ENCODE peak calls at places on chromosomes 16 and 17, in six cellular contexts. U is cardiac muscle cell; P is CD8-positive, alpha-beta T cell; B is sigmoid colon; C is astrocyte; H is breast epithelium. V is an unnamed sample.

GRCh38 chr17:57880086-57880456 is 30.2 kb upstream of the MRPS23 start:
- DNase-seq in B (no peak), U (no peak), H (no peak), P (no peak), C (no peak), V (no peak)

GRCh38 chr16:67207857-67208524 is 9.1 kb downstream of the ELMO3 start:
- DNase-seq in P (no peak), U (no peak), B (no peak), C (no peak), H (no peak), V (peak; percentile 86)

GRCh38 chr16:20409398-20410152 is at the start of gene ACSM5:
- DNase-seq in B (peak; percentile 86), P (no peak), U (peak; percentile 15), C (no peak), H (peak; percentile 39), V (no peak)

GRCh38 chr17:83196088-83196765 is 116.8 kb downstream of the METRNL start:
- DNase-seq in P (no peak), U (no peak), H (peak; percentile 28), B (peak; percentile 71), C (peak; percentile 46), V (no peak)

GRCh38 chr17:58671969-58672368 is 19.9 kb downstream of the TEX14 start:
- DNase-seq in C (no peak), P (no peak), B (no peak), H (no peak), U (no peak), V (no peak)

GRCh38 chr16:79169239-79169638 is 431.3 kb downstream of the MAF start:
- DNase-seq in B (no peak), C (no peak), P (no peak), U (no peak), H (no peak), V (no peak)

GRCh38 chr17:29929006-29929543 is 953 bp downstream of the SSH2 start:
- DNase-seq in P (no peak), C (peak; percentile 20), B (no peak), H (no peak), U (peak; percentile 64), V (peak; percentile 22)

GRCh38 chr17:75344664-75345063 is 55.4 kb upstream of the SLC25A19 start:
- DNase-seq in H (no peak), C (no peak), U (no peak), B (no peak), P (peak; percentile 62), V (no peak)

GRCh38 chr16:77761204-77761603 is 27.2 kb upstream of the VAT1L start:
- DNase-seq in C (no peak), P (no peak), U (peak; percentile 77), B (no peak), H (no peak), V (no peak)

GRCh38 chr16:85644093-85644712 is 31.1 kb downstream of the GSE1 start:
- DNase-seq in P (no peak), H (no peak), B (no peak), C (no peak), U (no peak), V (no peak)

GRCh38 chr16:14497245-14498082 is 132.6 kb downstream of the PARN start:
- DNase-seq in U (no peak), C (no peak), H (no peak), B (no peak), P (no peak), V (no peak)

GRCh38 chr17:12726131-12726530 is 60.4 kb downstream of the MYOCD start:
- DNase-seq in H (no peak), B (no peak), P (no peak), C (no peak), U (no peak), V (no peak)

GRCh38 chr17:32258383-32259121 is 7.1 kb upstream of the RHBDL3 start:
- DNase-seq in P (no peak), H (no peak), C (no peak), U (no peak), B (no peak), V (no peak)

GRCh38 chr17:31787857-31788570 is 71.0 kb downstream of the COPRS start:
- DNase-seq in U (peak; percentile 26), B (peak; percentile 93), C (peak; percentile 86), H (peak; percentile 54), P (no peak), V (peak; percentile 81)

GRCh38 chr17:33922971-33923370 is 332.1 kb upstream of the CCL2 start:
- DNase-seq in B (no peak), H (no peak), C (no peak), P (no peak), U (no peak), V (no peak)

GRCh38 chr16:7615565-7615964 is 282.9 kb downstream of the RBFOX1 start:
- DNase-seq in U (no peak), B (no peak), C (no peak), P (no peak), H (no peak), V (no peak)

GRCh38 chr17:7988750-7989178 is 13.7 kb upstream of the GUCY2D start:
- DNase-seq in P (no peak), C (peak; percentile 67), H (no peak), U (peak; percentile 91), B (peak; percentile 58), V (peak; percentile 50)

GRCh38 chr16:55207679-55208294 is 116.2 kb upstream of the IRX6 start:
- DNase-seq in H (no peak), P (no peak), C (no peak), B (no peak), U (no peak), V (no peak)

GRCh38 chr16:75420987-75421819 is 12.1 kb downstream of the CFDP1 start:
- DNase-seq in C (no peak), B (peak; percentile 84), H (peak; percentile 39), U (peak; percentile 80), P (no peak), V (peak; percentile 58)

GRCh38 chr17:63837480-63837879 is 5.0 kb downstream of the SMARCD2 start:
- DNase-seq in B (no peak), U (no peak), C (no peak), H (no peak), P (no peak), V (no peak)

GRCh38 chr17:41982026-41982989 is 15.7 kb downstream of the CNP start:
- DNase-seq in H (no peak), P (no peak), B (no peak), U (no peak), C (peak; percentile 50), V (no peak)
- H3K36me3 ChIP-seq in H (peaks cover 5% of the 10 kb centered on the region), P (peaks cover 51% of the 10 kb centered on the region), B (peaks cover 62% of the 10 kb centered on the region), U (peaks cover 56% of the 10 kb centered on the region), C (peaks cover 47% of the 10 kb centered on the region), V (peaks cover 58% of the 10 kb centered on the region)

GRCh38 chr17:66698270-66698669 is 136.6 kb upstream of the CACNG5 start:
- DNase-seq in B (no peak), H (no peak), P (no peak), C (no peak), U (no peak), V (no peak)

GRCh38 chr17:66690166-66690565 is 144.8 kb upstream of the CACNG5 start:
- DNase-seq in P (peak; percentile 15), H (no peak), B (no peak), C (no peak), U (no peak), V (no peak)

GRCh38 chr17:66691644-66692500 is 143.0 kb upstream of the CACNG5 start:
- DNase-seq in B (no peak), P (peak; percentile 37), U (no peak), C (no peak), H (no peak), V (peak; percentile 9)

GRCh38 chr17:66689192-66689591 is 145.7 kb upstream of the CACNG5 start:
- DNase-seq in H (no peak), C (no peak), U (no peak), P (no peak), B (no peak), V (no peak)

DNA sequence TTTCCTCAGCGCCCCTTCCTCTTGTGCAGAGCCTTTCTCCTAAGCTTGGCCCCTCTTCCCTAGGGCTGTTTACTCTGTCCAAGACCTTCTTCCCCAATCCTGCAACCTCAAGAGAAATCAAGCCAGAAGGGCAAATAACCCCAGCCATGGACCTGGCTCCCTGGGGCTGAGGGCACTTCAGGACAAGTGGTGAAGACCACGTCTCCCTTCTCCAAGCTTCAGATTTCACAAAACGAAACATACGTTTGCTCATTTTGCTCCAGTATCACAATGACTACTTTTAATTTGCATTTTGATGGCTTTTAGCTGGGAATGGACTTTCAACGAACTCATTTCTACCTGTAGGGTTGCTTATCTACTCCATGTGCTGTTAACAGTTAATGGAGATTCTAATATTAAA is 139.8 kb upstream of the CACNG5 start:
- DNase-seq in B (no peak), U (no peak), C (no peak), H (no peak), P (peak; percentile 17), V (no peak)
- H3K36me3 ChIP-seq in B (peaks cover 8% of the 10 kb centered on the region), U (no peaks in the 10 kb centered on the region), C (peaks cover 3% of the 10 kb centered on the region), H (no peaks in the 10 kb centered on the region), P (peaks cover 25% of the 10 kb centered on the region), V (peaks cover 5% of the 10 kb centered on the region)

GRCh38 chr17:79105937-79106336 is 31.3 kb downstream of the ENGASE start:
- DNase-seq in P (no peak), B (no peak), C (no peak), H (no peak), U (no peak), V (no peak)
- H3K36me3 ChIP-seq in P (no peaks in the 10 kb centered on the region), B (peaks cover 15% of the 10 kb centered on the region), C (no peaks in the 10 kb centered on the region), H (no peaks in the 10 kb centered on the region), U (no peaks in the 10 kb centered on the region), V (no peaks in the 10 kb centered on the region)

GRCh38 chr17:39747745-39748144 is 10.0 kb downstream of the GRB7 start:
- DNase-seq in H (no peak), C (no peak), U (no peak), B (no peak), P (no peak), V (no peak)
- H3K36me3 ChIP-seq in H (no peaks in the 10 kb centered on the region), C (no peaks in the 10 kb centered on the region), U (no peaks in the 10 kb centered on the region), B (no peaks in the 10 kb centered on the region), P (no peaks in the 10 kb centered on the region), V (peaks cover 12% of the 10 kb centered on the region)

GRCh38 chr17:59684967-59685366 is 22.3 kb downstream of the PTRH2 start:
- DNase-seq in H (no peak), C (no peak), P (no peak), B (no peak), U (peak; percentile 2), V (no peak)
- H3K36me3 ChIP-seq in H (peaks cover 8% of the 10 kb centered on the region), C (peaks cover 87% of the 10 kb centered on the region), P (peaks cover 38% of the 10 kb centered on the region), B (peaks cover 46% of the 10 kb centered on the region), U (peaks cover 88% of the 10 kb centered on the region), V (peaks cover 84% of the 10 kb centered on the region)

GRCh38 chr16:84483882-84484565 is 20.4 kb downstream of the MEAK7 start:
- DNase-seq in C (no peak), H (no peak), B (no peak), U (no peak), P (peak; percentile 38), V (no peak)
- H3K36me3 ChIP-seq in C (peaks cover 23% of the 10 kb centered on the region), H (no peaks in the 10 kb centered on the region), B (peaks cover 39% of the 10 kb centered on the region), U (peaks cover 5% of the 10 kb centered on the region), P (peaks cover 3% of the 10 kb centered on the region), V (peaks cover 20% of the 10 kb centered on the region)

GRCh38 chr17:18977021-18977420 is 25.1 kb downstream of the SLC5A10 start:
- DNase-seq in H (no peak), P (no peak), C (no peak), U (no peak), B (no peak), V (no peak)
- H3K36me3 ChIP-seq in H (no peaks in the 10 kb centered on the region), P (no peaks in the 10 kb centered on the region), C (peaks cover 4% of the 10 kb centered on the region), U (no peaks in the 10 kb centered on the region), B (no peaks in the 10 kb centered on the region), V (peaks cover 11% of the 10 kb centered on the region)

DNA sequence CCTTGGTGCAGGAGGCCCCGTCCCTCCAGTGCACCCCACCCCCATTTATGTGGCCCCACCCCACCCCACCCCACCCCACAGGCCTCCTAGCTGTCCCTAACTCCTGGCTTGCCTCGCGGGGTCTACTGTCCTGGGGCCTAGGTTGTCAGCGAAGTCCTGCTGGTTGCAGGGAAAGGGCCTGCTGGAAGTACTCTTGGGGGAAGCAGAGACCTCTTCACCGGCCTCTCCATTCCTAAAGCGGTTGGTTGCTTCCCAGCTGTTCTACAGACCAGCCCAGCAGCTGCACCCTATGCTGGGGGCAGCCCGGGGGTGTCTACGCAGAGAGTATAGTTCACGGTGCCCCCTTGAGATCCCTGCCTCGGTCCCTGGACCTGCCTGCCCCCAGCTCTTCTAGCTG is 56.2 kb downstream of the BAIAP2 start:
- DNase-seq in B (no peak), U (no peak), P (no peak), H (no peak), C (no peak), V (no peak)
- H3K36me3 ChIP-seq in B (peaks cover 23% of the 10 kb centered on the region), U (no peaks in the 10 kb centered on the region), P (no peaks in the 10 kb centered on the region), H (no peaks in the 10 kb centered on the region), C (peaks cover 6% of the 10 kb centered on the region), V (no peaks in the 10 kb centered on the region)